ENCODE peak calls at places on chromosomes 5 and 9, in five cellular contexts. J, N, P, Q and A are unnamed samples.

GRCh38 chr9:20022410-20022809 is 233.6 kb upstream of the SLC24A2 start:
- DNase-seq in N (no peak), Q (no peak), P (no peak), J (peak; percentile 64), A (no peak)

GRCh38 chr9:34568133-34568532 is 21.4 kb downstream of the CNTFR start:
- DNase-seq in P (no peak), J (no peak), N (no peak), Q (no peak), A (no peak)

GRCh38 chr5:133483406-133484090 is 128.8 kb downstream of the FSTL4 start:
- DNase-seq in N (no peak), P (no peak), J (no peak), Q (peak; percentile 43), A (no peak)

GRCh38 chr9:126548312-126548711 is 65.4 kb upstream of the LMX1B start:
- DNase-seq in J (no peak), N (no peak), P (no peak), Q (no peak), A (no peak)

GRCh38 chr9:91492237-91492636 is 68.6 kb upstream of the NFIL3 start:
- DNase-seq in J (no peak), Q (no peak), N (no peak), P (no peak), A (no peak)

GRCh38 chr5:10527281-10527950 is 36.5 kb upstream of the ANKRD33B start:
- DNase-seq in Q (no peak), N (no peak), J (no peak), P (no peak), A (peak; percentile 62)

GRCh38 chr5:71865202-71865601 is 146.1 kb downstream of the CARTPT start:
- DNase-seq in Q (no peak), N (no peak), J (peak; percentile 77), P (no peak), A (peak; percentile 58)

GRCh38 chr9:113912816-113913215 is 36.7 kb downstream of the ZNF618 start:
- DNase-seq in N (no peak), P (no peak), J (no peak), Q (no peak), A (no peak)

GRCh38 chr9:82923410-82924242 is 139.3 kb downstream of the RASEF start:
- DNase-seq in N (no peak), J (peak; percentile 27), P (no peak), Q (no peak), A (peak; percentile 12)

GRCh38 chr9:94084314-94084713 is at the start of gene PTPDC1:
- DNase-seq in N (peak; percentile 47), P (no peak), Q (no peak), J (peak; percentile 18), A (peak; percentile 69)

GRCh38 chr5:176446884-176447537 is 1.2 kb upstream of the FAF2 start:
- DNase-seq in Q (no peak), P (no peak), J (peak; percentile 17), N (no peak), A (no peak)

GRCh38 chr5:69512740-69513260 is 20.2 kb downstream of the OCLN start:
- DNase-seq in N (no peak), Q (no peak), J (peak; percentile 78), P (no peak), A (peak; percentile 49)

GRCh38 chr5:104344809-104345512 is 782.4 kb upstream of the NUDT12 start:
- DNase-seq in P (no peak), J (peak; percentile 59), Q (no peak), N (no peak), A (peak; percentile 37)

GRCh38 chr9:21804791-21805190 is 2.4 kb downstream of the MTAP start:
- DNase-seq in Q (no peak), N (no peak), P (no peak), J (no peak), A (no peak)

GRCh38 chr9:85432599-85432998 is 309.2 kb downstream of the AGTPBP1 start:
- DNase-seq in J (no peak), P (no peak), Q (no peak), N (no peak), A (no peak)

GRCh38 chr9:4553951-4554381 is 63.7 kb downstream of the SLC1A1 start:
- DNase-seq in P (no peak), Q (no peak), J (peak; percentile 8), N (no peak), A (no peak)

GRCh38 chr5:93995126-93995621 is 253.8 kb upstream of the POU5F2 start:
- DNase-seq in P (no peak), Q (no peak), J (no peak), N (no peak), A (no peak)

GRCh38 chr5:65037845-65038815 is 269.4 kb downstream of the CWC27 start:
- DNase-seq in P (peak; percentile 66), J (peak; percentile 45), Q (no peak), N (peak; percentile 44), A (no peak)

GRCh38 chr9:127637322-127637847 is 25.3 kb downstream of the STXBP1 start:
- DNase-seq in P (no peak), J (peak; percentile 85), N (no peak), Q (no peak), A (no peak)

GRCh38 chr9:34884732-34885131 is 73.4 kb upstream of the PHF24 start:
- DNase-seq in N (no peak), J (peak; percentile 24), Q (no peak), P (no peak), A (no peak)

GRCh38 chr9:115015018-115015635 is 84.7 kb upstream of the TNFSF8 start:
- DNase-seq in N (peak; percentile 43), Q (peak; percentile 40), P (peak; percentile 54), J (peak; percentile 69), A (peak; percentile 15)

GRCh38 chr9:70156729-70157128 is 102.0 kb upstream of the SMC5 start:
- DNase-seq in N (no peak), Q (no peak), J (no peak), P (no peak), A (peak; percentile 31)

GRCh38 chr9:89143266-89143665 is 35.4 kb downstream of the SHC3 start:
- DNase-seq in J (no peak), Q (no peak), P (peak; percentile 38), N (no peak), A (no peak)

GRCh38 chr9:109498195-109499060 is at the start of gene PTPN3:
- DNase-seq in Q (peak; percentile 40), P (no peak), N (no peak), J (peak; percentile 63), A (no peak)

GRCh38 chr9:137297060-137297664 is 4.9 kb downstream of the NRARP start:
- DNase-seq in Q (no peak), J (peak; percentile 33), P (no peak), N (no peak), A (no peak)

GRCh38 chr5:158543539-158544387 is 556.0 kb downstream of the EBF1 start:
- DNase-seq in Q (no peak), J (no peak), N (no peak), P (no peak), A (peak; percentile 73)

GRCh38 chr5:167888395-167888794 is 403.1 kb upstream of the WWC1 start:
- DNase-seq in N (no peak), P (no peak), J (no peak), Q (no peak), A (no peak)

GRCh38 chr5:141838326-141839014 is 39.7 kb downstream of the PCDH1 start:
- DNase-seq in J (no peak), N (no peak), P (no peak), Q (no peak), A (no peak)

GRCh38 chr5:134133995-134134541 is 19.6 kb downstream of the TCF7 start:
- DNase-seq in Q (peak; percentile 17), N (no peak), P (no peak), J (no peak), A (no peak)

GRCh38 chr9:90793729-90794128 is 7.9 kb upstream of the SYK start:
- DNase-seq in J (no peak), N (no peak), P (no peak), Q (no peak), A (no peak)

DNA sequence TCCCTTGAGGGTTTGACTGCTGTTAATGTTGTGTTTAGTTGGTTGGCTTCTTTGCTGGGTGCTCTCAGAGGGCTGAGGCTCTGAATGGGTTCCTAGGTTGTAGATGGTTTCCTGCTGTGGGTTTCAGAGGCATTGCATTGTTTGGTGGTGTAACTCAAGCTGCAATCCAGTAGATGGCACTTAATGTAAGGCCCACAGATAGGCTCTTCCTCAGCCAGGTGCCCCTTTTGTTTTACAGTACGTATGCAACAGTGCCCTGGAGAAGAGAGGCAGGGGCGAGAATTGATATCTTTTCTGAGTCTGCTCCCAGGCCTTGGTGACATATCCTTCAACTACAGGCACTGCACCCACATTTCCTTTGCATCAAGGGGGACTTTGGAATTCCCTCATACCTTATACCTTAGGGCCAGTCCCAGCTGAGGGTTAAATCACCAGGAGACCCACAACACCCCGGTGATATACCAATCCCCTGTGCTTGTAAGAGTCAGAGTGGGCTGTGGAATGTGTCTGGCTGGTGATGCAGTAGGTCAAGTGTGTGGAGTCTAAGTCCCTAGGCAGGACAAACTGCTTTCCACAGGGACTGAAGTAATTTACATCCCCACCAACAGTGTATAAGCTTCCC is 7.0 kb upstream of the UGT3A2 start:
- DNase-seq in J (peak; percentile 34), P (peak; percentile 46), N (peak; percentile 44), Q (no peak), A (no peak)
- TF ChIP-seq CTCF in J (peak; percentile 42), P (no peak), N (peak; percentile 78), Q (no peak), A (no peak)

GRCh38 chr9:71446081-71446480 is 322.2 kb downstream of the CEMIP2 start:
- DNase-seq in N (no peak), J (no peak), P (no peak), Q (no peak), A (no peak)
- H3K4me3 ChIP-seq in N (peak overlapping the region; percentile 86), J (no peak overlapping the region), P (no peak overlapping the region), Q (peak overlapping the region; percentile 40), A (peak overlapping the region; percentile 47)

GRCh38 chr5:6572086-6572824 is 60.6 kb downstream of the NSUN2 start:
- DNase-seq in P (no peak), Q (no peak), N (no peak), J (no peak), A (no peak)

GRCh38 chr5:6572825-6573380 is 59.9 kb downstream of the NSUN2 start:
- DNase-seq in J (no peak), P (no peak), N (no peak), Q (no peak), A (no peak)

GRCh38 chr5:6574111-6574510 is 58.7 kb downstream of the NSUN2 start:
- DNase-seq in Q (no peak), P (no peak), J (no peak), N (no peak), A (no peak)

GRCh38 chr5:6573651-6574101 is 59.2 kb downstream of the NSUN2 start:
- DNase-seq in Q (no peak), J (no peak), N (no peak), P (no peak), A (no peak)

GRCh38 chr5:6574537-6574936 is 58.3 kb downstream of the NSUN2 start:
- DNase-seq in P (no peak), J (no peak), Q (no peak), N (no peak), A (no peak)
- TF ChIP-seq CTCF in P (no peak), J (no peak), Q (no peak), N (peak; percentile 8), A (no peak)

GRCh38 chr9:17900604-17901003 is 321.7 kb downstream of the SH3GL2 start:
- DNase-seq in N (no peak), Q (no peak), P (no peak), J (no peak), A (no peak)

GRCh38 chr9:17907780-17908513 is 329.1 kb downstream of the SH3GL2 start:
- DNase-seq in Q (no peak), P (no peak), J (no peak), N (no peak), A (no peak)

GRCh38 chr9:17906841-17907779 is 328.2 kb downstream of the SH3GL2 start:
- DNase-seq in N (no peak), Q (peak; percentile 39), J (no peak), P (no peak), A (no peak)

GRCh38 chr9:17906204-17906840 is 327.5 kb downstream of the SH3GL2 start:
- DNase-seq in N (no peak), J (peak; percentile 4), Q (peak; percentile 44), P (no peak), A (no peak)

GRCh38 chr9:17905356-17906203 is 326.7 kb downstream of the SH3GL2 start:
- DNase-seq in J (peak; percentile 2), Q (no peak), P (no peak), N (no peak), A (no peak)
- H3K4me3 ChIP-seq in J (no peak overlapping the region), Q (peak overlapping the region; percentile 54), P (no peak overlapping the region), N (peak overlapping the region; percentile 65), A (no peak overlapping the region)